ENCODE peak calls at places on chromosomes 1 and 21, in five cellular contexts. Q is aorta, C is neural progenitor cell, B is GM23338, E is hepatocyte. Y is an unnamed sample.

GRCh38 chr1:24318988-24319863 is at the start of gene GRHL3:
- DNase-seq in B (peak), Q (no peak), C (no peak), E (peak), Y (no peak)

GRCh38 chr1:205454903-205455335 is 926 bp downstream of the BLACAT1 start:
- DNase-seq in C (peak), E (no peak), Q (no peak), B (peak), Y (no peak)

GRCh38 chr1:150649441-150649840 is 20.0 kb upstream of the ENSA start:
- DNase-seq in B (no peak), E (no peak), C (no peak), Q (no peak), Y (no peak)

GRCh38 chr1:116128669-116129068 is 17.5 kb downstream of the MAB21L3 start:
- DNase-seq in B (no peak), C (no peak), Q (no peak), E (no peak), Y (no peak)

GRCh38 chr1:54118704-54119103 is 34.1 kb downstream of the CDCP2 start:
- DNase-seq in C (no peak), E (no peak), Q (no peak), B (no peak), Y (peak)

GRCh38 chr1:164092603-164093353 is 466.2 kb upstream of the PBX1 start:
- DNase-seq in B (peak), C (no peak), E (no peak), Q (no peak), Y (no peak)

GRCh38 chr1:107529511-107530149 is 388.8 kb downstream of the NTNG1 start:
- DNase-seq in E (peak), B (peak), C (peak), Q (no peak), Y (peak)

GRCh38 chr1:93579891-93580290 is 101.7 kb downstream of the BCAR3 start:
- DNase-seq in E (peak), Q (no peak), B (no peak), C (no peak), Y (peak)

GRCh38 chr1:20571427-20571826 is 17.5 kb upstream of the CDA start:
- DNase-seq in Q (no peak), B (no peak), C (no peak), E (no peak), Y (no peak)

GRCh38 chr1:215023151-215023832 is 59.2 kb upstream of the KCNK2 start:
- DNase-seq in E (no peak), Q (no peak), B (no peak), C (no peak), Y (peak)

GRCh38 chr1:246511203-246511602 is 4.1 kb upstream of the SMYD3 start:
- DNase-seq in B (no peak), Q (no peak), E (no peak), C (no peak), Y (no peak)

GRCh38 chr1:12069616-12070244 is 6.6 kb downstream of the TNFRSF8 start:
- DNase-seq in C (no peak), B (no peak), E (no peak), Q (no peak), Y (no peak)

GRCh38 chr21:26385721-26386120 is 187.4 kb downstream of the CYYR1 start:
- DNase-seq in C (no peak), E (no peak), Q (no peak), B (no peak), Y (peak)

GRCh38 chr1:3217887-3218679 is 149.1 kb downstream of the PRDM16 start:
- DNase-seq in C (no peak), B (no peak), E (no peak), Q (no peak), Y (no peak)

GRCh38 chr1:23530089-23530749 is 814 bp downstream of the E2F2 start:
- DNase-seq in E (no peak), C (peak), B (no peak), Q (no peak), Y (no peak)

GRCh38 chr1:178541829-178542553 is 29.1 kb downstream of the TEX35 start:
- DNase-seq in B (peak), E (peak), Q (peak), C (peak), Y (no peak)

GRCh38 chr1:89604414-89604735 is 28.5 kb upstream of the LRRC8C start:
- DNase-seq in Q (no peak), E (no peak), B (no peak), C (no peak), Y (no peak)

GRCh38 chr1:94329986-94330385 is 88.2 kb upstream of the ABCD3 start:
- DNase-seq in C (peak), B (peak), Q (no peak), E (peak), Y (peak)

GRCh38 chr1:181296180-181296579 is 187.1 kb upstream of the CACNA1E start:
- DNase-seq in C (no peak), E (no peak), Q (no peak), B (no peak), Y (no peak)

GRCh38 chr1:17405898-17406759 is 33.3 kb downstream of the RCC2 start:
- DNase-seq in B (peak), Q (no peak), C (peak), E (peak), Y (peak)

GRCh38 chr1:204571631-204572030 is 55.4 kb downstream of the MDM4 start:
- DNase-seq in B (no peak), E (no peak), Q (no peak), C (no peak), Y (no peak)

GRCh38 chr1:53765656-53766055 is 26.7 kb upstream of the GLIS1 start:
- DNase-seq in B (no peak), E (no peak), C (no peak), Q (no peak), Y (peak)

GRCh38 chr21:35932232-35932911 is 128.0 kb downstream of the SETD4 start:
- DNase-seq in B (no peak), Q (no peak), E (peak), C (no peak), Y (peak)

GRCh38 chr1:46303872-46304326 is 401 bp downstream of the UQCRH start:
- DNase-seq in Q (no peak), B (peak), E (no peak), C (no peak), Y (no peak)

GRCh38 chr1:53505891-53506290 is 46.7 kb downstream of the DMRTB1 start:
- DNase-seq in C (no peak), B (no peak), Q (no peak), E (no peak), Y (no peak)

GRCh38 chr1:165039996-165040395 is 316.5 kb downstream of the LMX1A start:
- DNase-seq in B (no peak), Q (no peak), C (no peak), E (no peak), Y (no peak)

GRCh38 chr1:29230553-29231378 is at the start of gene MECR:
- DNase-seq in E (peak), Q (peak), B (peak), C (peak), Y (peak)

GRCh38 chr1:182101415-182102041 is 40.0 kb upstream of the ZNF648 start:
- DNase-seq in B (peak), Q (no peak), C (peak), E (peak), Y (no peak)

GRCh38 chr1:160264795-160265307 is 2.5 kb upstream of the DCAF8 start:
- DNase-seq in B (no peak), C (no peak), Q (no peak), E (no peak), Y (no peak)

GRCh38 chr1:176206006-176206960 is 803 bp downstream of the COP1 start:
- DNase-seq in B (peak), C (peak), E (peak), Q (peak), Y (peak)

GRCh38 chr1:207454046-207454964 is at the start of gene CR2:
- DNase-seq in C (peak), Q (peak), E (peak), B (peak), Y (no peak)

GRCh38 chr1:216183007-216183406 is 240.2 kb downstream of the USH2A start:
- DNase-seq in B (peak), C (peak), Q (no peak), E (peak), Y (peak)

GRCh38 chr1:244970236-244970652 is 105.9 kb upstream of the HNRNPU start:
- DNase-seq in E (peak), C (peak), Q (peak), B (peak), Y (peak)

GRCh38 chr21:45076245-45076661 is 1.9 kb downstream of the ADARB1 start:
- DNase-seq in B (no peak), C (peak), E (no peak), Q (peak), Y (peak)
- H3K4me3 ChIP-seq in B (no peak), C (peak), E (no peak), Q (peak), Y (peak)

GRCh38 chr21:30714946-30715345 is 3.6 kb downstream of the KRTAP21-3 start:
- DNase-seq in Q (no peak), C (no peak), E (no peak), B (no peak), Y (no peak)
- H3K4me3 ChIP-seq in Q (no peak), C (no peak), E (no peak), B (no peak), Y (no peak)

GRCh38 chr1:33740040-33740745 is 123.7 kb upstream of the HMGB4 start:
- DNase-seq in E (no peak), C (no peak), Q (no peak), B (no peak), Y (no peak)
- H3K4me3 ChIP-seq in E (no peak), C (no peak), Q (no peak), B (no peak), Y (no peak)

GRCh38 chr21:34533938-34534337 is 21.9 kb upstream of the KCNE1 start:
- DNase-seq in C (no peak), B (no peak), E (no peak), Q (no peak), Y (no peak)
- H3K4me3 ChIP-seq in C (no peak), B (no peak), E (no peak), Q (no peak), Y (no peak)

DNA sequence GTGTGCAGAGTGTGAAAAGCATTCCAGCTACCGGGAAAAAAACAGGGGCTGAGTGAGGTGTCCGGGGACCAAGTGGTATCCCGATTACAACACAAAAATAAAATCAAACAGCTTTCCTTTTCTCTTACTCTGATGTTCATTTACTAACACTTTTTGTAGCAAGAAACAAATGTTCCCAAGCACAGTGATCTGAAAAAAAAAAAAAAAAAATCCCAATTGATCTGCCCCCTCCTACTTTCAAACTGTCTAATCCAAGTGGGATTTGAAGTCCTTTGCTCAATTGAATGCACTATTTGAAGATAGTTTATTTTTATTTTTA is 1.3 kb downstream of the BACE2 start:
- DNase-seq in B (no peak), Q (no peak), C (no peak), E (no peak), Y (no peak)
- H3K4me3 ChIP-seq in B (peak), Q (peak), C (peak), E (peak), Y (peak)

Y was measured in AG10803.